ENCODE peak calls at places on chromosomes 13 and 19, in seven cellular contexts. M, V, J, U, P, W and Z are unnamed samples.

GRCh38 chr13:50617134-50617721 is 226.3 kb downstream of the DLEU7 start:
- DNase-seq in M (no peak), V (no peak), J (peak; percentile 72), U (no peak), P (no peak), W (no peak), Z (no peak)

GRCh38 chr13:79485014-79485441 is 4.1 kb downstream of the NDFIP2 start:
- DNase-seq in M (no peak), V (no peak), J (peak; percentile 93), U (no peak), P (no peak), W (no peak), Z (no peak)

GRCh38 chr13:81987159-81987558 is 1646.2 kb upstream of the SPRY2 start:
- DNase-seq in M (no peak), V (peak; percentile 14), J (no peak), U (no peak), P (no peak), W (no peak), Z (no peak)

GRCh38 chr13:32264407-32264806 is 50.8 kb downstream of the ZAR1L start:
- DNase-seq in M (no peak), V (no peak), J (peak; percentile 75), U (no peak), P (peak; percentile 58), W (peak; percentile 90), Z (no peak)

GRCh38 chr13:97866751-97867150 is 86.7 kb upstream of the IPO5 start:
- DNase-seq in M (no peak), V (no peak), J (no peak), U (no peak), P (no peak), W (no peak), Z (no peak)

GRCh38 chr13:65540064-65540635 is 1690.0 kb downstream of the PCDH9 start:
- DNase-seq in M (no peak), V (no peak), J (peak; percentile 2), U (no peak), P (no peak), W (no peak), Z (no peak)

GRCh38 chr19:37537391-37537947 is 30.7 kb downstream of the ZNF793 start:
- DNase-seq in M (no peak), V (no peak), J (peak; percentile 17), U (no peak), P (no peak), W (no peak), Z (no peak)

GRCh38 chr19:54333586-54334298 is 5.2 kb downstream of the LILRA4 start:
- DNase-seq in M (no peak), V (no peak), J (no peak), U (no peak), P (no peak), W (no peak), Z (no peak)

GRCh38 chr19:18046066-18046718 is 38.2 kb downstream of the ARRDC2 start:
- DNase-seq in M (no peak), V (no peak), J (peak; percentile 74), U (no peak), P (peak; percentile 68), W (no peak), Z (no peak)

GRCh38 chr13:98345103-98345899 is 168.2 kb upstream of the RNF113B start:
- DNase-seq in M (no peak), V (no peak), J (no peak), U (no peak), P (no peak), W (no peak), Z (no peak)

GRCh38 chr13:34114581-34114980 is 296.6 kb downstream of the RFC3 start:
- DNase-seq in M (no peak), V (no peak), J (no peak), U (no peak), P (no peak), W (no peak), Z (no peak)

GRCh38 chr19:7368456-7368855 is 19.7 kb downstream of the ARHGEF18 start:
- DNase-seq in M (no peak), V (no peak), J (no peak), U (no peak), P (peak; percentile 7), W (no peak), Z (no peak)